ENCODE peak calls at places on chromosomes 13 and 19, in ten cellular contexts. A is RWPE1; O is left lung; H is neural progenitor cell; D is fibroblast of pulmonary artery; N is coronary artery; I is astrocyte of the spinal cord; K is CD8-positive, alpha-beta T cell; P is uterus; T is Peyer's patch. Q is an unnamed sample.

GRCh38 chr19:4759388-4760284 is 31.9 kb upstream of the FEM1A start:
- DNase-seq in P (peak), H (peak), N (peak), A (peak), I (peak), K (peak), O (peak), T (peak), D (peak), Q (peak)

GRCh38 chr13:107421028-107421427 is 794.3 kb downstream of the LIG4 start:
- DNase-seq in K (no peak), A (no peak), D (peak), O (no peak), P (no peak), I (peak), H (no peak), T (no peak), N (no peak), Q (no peak)

GRCh38 chr19:18029617-18030338 is 21.8 kb downstream of the ARRDC2 start:
- DNase-seq in K (no peak), N (no peak), P (no peak), O (no peak), D (peak), A (no peak), H (no peak), I (no peak), T (no peak), Q (no peak)

GRCh38 chr19:47778954-47779351 is 450 bp downstream of the SELENOW start:
- DNase-seq in H (peak), A (no peak), P (peak), O (no peak), K (peak), N (no peak), D (no peak), T (no peak), I (peak), Q (no peak)

GRCh38 chr19:22733691-22734090 is 50.3 kb downstream of the ZNF99 start:
- DNase-seq in D (no peak), I (no peak), N (no peak), T (no peak), H (no peak), K (no peak), A (no peak), P (no peak), O (no peak), Q (no peak)

GRCh38 chr19:45450042-45450380 is 17.8 kb upstream of the FOSB start:
- DNase-seq in K (peak), D (no peak), O (no peak), I (no peak), P (no peak), N (no peak), T (no peak), A (no peak), H (no peak), Q (no peak)

GRCh38 chr19:11306337-11306736 is 10.4 kb downstream of the TSPAN16 start:
- DNase-seq in K (no peak), O (no peak), T (no peak), H (no peak), I (no peak), A (no peak), N (no peak), D (no peak), P (no peak), Q (no peak)

GRCh38 chr19:18698321-18699167 is 15.1 kb downstream of the CRTC1 start:
- DNase-seq in T (no peak), A (no peak), K (no peak), N (no peak), P (no peak), I (no peak), H (peak), D (no peak), O (no peak), Q (no peak)

GRCh38 chr13:112871742-112872141 is 97.3 kb upstream of the MCF2L start:
- DNase-seq in N (peak), H (no peak), A (no peak), O (no peak), T (no peak), K (no peak), D (no peak), I (no peak), P (no peak), Q (no peak)

GRCh38 chr13:53138369-53139036 is 109.9 kb downstream of the OLFM4 start:
- DNase-seq in I (no peak), T (no peak), O (no peak), K (no peak), H (no peak), P (peak), A (no peak), D (peak), N (no peak), Q (no peak)

GRCh38 chr19:5126498-5127223 is 157.7 kb downstream of the KDM4B start:
- DNase-seq in K (no peak), N (no peak), D (no peak), A (no peak), I (no peak), O (no peak), H (no peak), T (peak), P (no peak), Q (no peak)

GRCh38 chr19:29122185-29122584 is 90.8 kb downstream of the UQCRFS1 start:
- DNase-seq in P (no peak), O (no peak), T (no peak), H (no peak), N (no peak), A (no peak), D (no peak), I (no peak), K (no peak), Q (no peak)

GRCh38 chr13:113098163-113098732 is 7.3 kb upstream of the F7 start:
- DNase-seq in O (peak), T (no peak), K (no peak), H (no peak), N (no peak), P (no peak), A (no peak), D (no peak), I (peak), Q (no peak)

GRCh38 chr13:40433577-40433976 is 232.9 kb downstream of the FOXO1 start:
- DNase-seq in D (no peak), O (no peak), T (peak), A (no peak), H (no peak), P (no peak), N (no peak), I (no peak), K (peak), Q (no peak)

GRCh38 chr19:18123819-18124218 is 26.2 kb downstream of the MAST3 start:
- DNase-seq in T (no peak), K (no peak), P (no peak), D (no peak), N (no peak), O (no peak), A (no peak), I (no peak), H (no peak), Q (no peak)

GRCh38 chr19:47598407-47599349 is 10.3 kb upstream of the BICRA start:
- DNase-seq in D (peak), T (no peak), H (peak), O (peak), P (peak), K (no peak), N (peak), I (peak), A (peak), Q (no peak)

GRCh38 chr19:13401388-13401787 is 104.9 kb downstream of the CACNA1A start:
- DNase-seq in K (no peak), I (peak), A (peak), N (no peak), T (no peak), P (no peak), H (no peak), O (no peak), D (peak), Q (no peak)

GRCh38 chr19:44723952-44724319 is 24.6 kb upstream of the BCL3 start:
- DNase-seq in P (peak), H (peak), K (peak), N (peak), T (peak), O (peak), A (peak), D (peak), I (peak), Q (peak)

GRCh38 chr13:27283906-27284523 is 13.4 kb downstream of the RASL11A start:
- DNase-seq in K (no peak), O (no peak), A (peak), H (no peak), I (no peak), D (peak), T (no peak), N (no peak), P (no peak), Q (no peak)

GRCh38 chr19:13974073-13974472 is 21.8 kb downstream of the DCAF15 start:
- DNase-seq in P (no peak), O (no peak), H (peak), D (peak), I (no peak), T (no peak), A (peak), K (peak), N (no peak), Q (no peak)

GRCh38 chr19:1591421-1592022 is 1.1 kb downstream of the MBD3 start:
- DNase-seq in H (peak), T (no peak), N (peak), A (no peak), D (peak), O (no peak), P (no peak), K (no peak), I (no peak), Q (no peak)

GRCh38 chr19:45505151-45505995 is 1.9 kb upstream of the VASP start:
- DNase-seq in T (no peak), D (peak), K (no peak), A (no peak), N (no peak), O (no peak), H (no peak), P (no peak), I (peak), Q (no peak)

GRCh38 chr19:10086904-10087256 is 763 bp downstream of the SHFL start:
- DNase-seq in A (no peak), O (peak), H (peak), I (no peak), P (peak), N (no peak), K (peak), D (no peak), T (no peak), Q (no peak)

GRCh38 chr19:29675650-29676186 is 10.5 kb downstream of the PLEKHF1 start:
- DNase-seq in A (no peak), O (peak), P (no peak), D (no peak), K (no peak), H (no peak), I (no peak), T (no peak), N (no peak), Q (no peak)

GRCh38 chr19:47447470-47448359 is 24.0 kb downstream of the SLC8A2 start:
- DNase-seq in P (no peak), A (peak), I (peak), K (peak), O (no peak), D (peak), H (peak), N (no peak), T (no peak), Q (no peak)

GRCh38 chr13:44300895-44301638 is 72.6 kb upstream of the SERP2 start:
- DNase-seq in O (no peak), A (peak), H (no peak), I (peak), T (no peak), N (peak), K (no peak), P (peak), D (peak), Q (no peak)

GRCh38 chr13:98761126-98761978 is 8.9 kb upstream of the SLC15A1 start:
- DNase-seq in A (peak), P (no peak), O (no peak), H (no peak), K (no peak), N (no peak), D (peak), I (peak), T (no peak), Q (no peak)

GRCh38 chr19:43759515-43759914 is 4.8 kb upstream of the SMG9 start:
- DNase-seq in K (no peak), O (no peak), I (peak), H (no peak), N (no peak), A (peak), D (no peak), P (no peak), T (no peak), Q (no peak)

GRCh38 chr13:25882732-25883357 is 169.0 kb downstream of the SHISA2 start:
- DNase-seq in H (peak), I (peak), O (no peak), P (no peak), A (no peak), T (no peak), D (no peak), N (no peak), K (no peak), Q (no peak)

GRCh38 chr13:38394777-38395504 is 45.3 kb downstream of the UFM1 start:
- DNase-seq in K (no peak), I (no peak), P (no peak), N (no peak), A (no peak), T (no peak), O (no peak), D (no peak), H (no peak), Q (no peak)

GRCh38 chr19:7415163-7415856 is 66.6 kb downstream of the ARHGEF18 start:
- DNase-seq in T (no peak), D (peak), A (no peak), H (no peak), P (no peak), I (peak), K (no peak), O (no peak), N (no peak), Q (no peak)

DNA sequence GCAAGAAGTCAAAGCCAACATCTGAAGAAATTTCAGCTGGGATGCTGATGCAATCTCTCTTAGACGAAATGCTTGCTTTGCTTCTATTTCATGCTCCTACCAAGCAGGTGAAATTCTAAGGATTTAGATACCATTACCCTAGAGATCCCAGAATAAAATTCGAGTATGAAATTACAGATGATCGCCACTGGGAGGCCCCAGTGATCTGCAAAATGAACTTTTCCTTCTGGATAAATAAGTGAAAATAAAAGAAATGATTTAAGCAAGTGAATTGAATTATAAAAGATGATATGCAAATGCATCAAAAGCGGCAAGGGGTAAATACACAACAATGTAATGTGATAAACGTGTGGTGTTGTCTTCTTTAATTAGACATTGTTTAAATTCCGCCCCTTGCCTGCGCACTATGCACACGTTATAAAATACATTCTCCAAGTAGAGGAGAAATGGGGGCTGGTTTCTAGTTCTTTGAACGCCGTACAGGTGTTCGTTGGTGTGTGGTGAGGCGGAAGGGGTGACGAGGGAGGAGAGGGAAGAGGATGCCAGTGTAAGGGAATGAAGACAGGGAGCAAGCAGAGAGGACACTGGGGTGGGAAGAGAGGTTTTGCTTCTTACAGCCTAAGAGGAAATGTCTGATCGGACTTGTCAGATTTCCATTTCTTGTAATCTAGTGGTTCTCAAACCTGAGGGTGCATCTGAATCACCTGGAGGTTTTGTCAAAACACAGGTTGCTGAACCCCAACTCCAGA is 58.0 kb downstream of the ERCC5 start:
- DNase-seq in N (no peak), A (peak), O (no peak), K (no peak), H (peak), P (no peak), D (peak), I (peak), T (no peak), Q (no peak)
- TF ChIP-seq CTCF in N (no peak), A (peak), O (no peak), K (no peak), H (peak), P (peak), D (peak), I (peak), T (peak), Q (peak)

DNA sequence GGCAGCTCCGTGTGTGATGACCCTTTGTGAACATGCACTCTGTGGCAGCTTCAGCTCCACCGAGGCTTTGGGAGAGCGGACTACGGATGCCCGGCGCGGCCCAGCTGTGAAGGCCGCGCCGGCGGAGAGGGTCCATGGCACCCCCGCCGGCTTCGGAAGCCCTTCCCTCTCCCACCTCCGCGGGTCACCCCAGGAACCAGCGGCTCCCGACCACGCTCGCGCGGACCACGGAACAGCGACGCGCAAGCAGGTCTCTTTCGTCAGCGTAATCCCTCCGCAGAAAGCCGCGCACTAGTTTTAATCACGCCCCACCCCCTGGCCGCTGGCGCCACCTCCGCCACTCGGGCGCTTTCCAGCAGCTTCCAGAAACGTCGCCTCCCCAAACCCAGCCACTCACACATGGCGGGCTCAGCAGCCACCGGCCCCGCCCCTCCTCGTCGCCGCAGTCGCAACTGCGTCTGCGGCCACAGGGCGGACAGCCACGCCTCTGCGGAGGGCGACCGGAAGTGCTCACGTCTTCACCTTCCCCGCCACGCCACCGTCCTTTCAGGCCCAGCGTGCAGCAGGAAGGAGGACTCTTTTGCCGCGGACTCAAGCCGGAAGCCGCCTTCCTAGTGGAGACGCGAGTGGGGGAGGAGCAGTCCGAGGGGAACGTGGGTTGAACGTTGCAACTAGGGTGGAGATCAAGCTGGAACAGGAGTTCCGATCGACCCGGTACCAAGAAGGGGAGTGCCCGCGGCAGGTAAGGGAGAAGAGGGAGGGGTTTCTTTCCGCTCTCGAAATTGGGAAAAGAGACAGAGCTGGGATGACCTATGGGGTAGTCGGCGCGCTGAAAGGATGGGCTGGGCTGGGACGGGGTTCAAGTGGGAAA is at the start of gene USPL1:
- DNase-seq in K (peak), P (peak), T (peak), N (peak), O (peak), A (peak), I (peak), H (peak), D (peak), Q (peak)
- TF ChIP-seq CTCF in K (no peak), P (peak), T (peak), N (no peak), O (peak), A (no peak), I (no peak), H (peak), D (no peak), Q (peak)

GRCh38 chr19:40191836-40192646 is 815 bp downstream of the MAP3K10 start:
- DNase-seq in D (peak), H (peak), K (peak), I (peak), A (peak), P (peak), O (peak), T (no peak), N (peak), Q (no peak)
- TF ChIP-seq CTCF in D (no peak), H (peak), K (no peak), I (no peak), A (no peak), P (no peak), O (no peak), T (no peak), N (no peak), Q (no peak)

GRCh38 chr13:28530729-28531194 is 35.8 kb upstream of the FLT1 start:
- DNase-seq in I (peak), T (no peak), N (no peak), K (no peak), A (no peak), H (no peak), P (no peak), D (peak), O (peak), Q (no peak)
- TF ChIP-seq CTCF in I (peak), T (no peak), N (no peak), K (no peak), A (no peak), H (no peak), P (no peak), D (peak), O (no peak), Q (no peak)

GRCh38 chr13:33799950-33800592 is 17.9 kb upstream of the RFC3 start:
- DNase-seq in A (peak), N (no peak), I (peak), T (no peak), K (no peak), D (peak), P (no peak), O (no peak), H (peak), Q (no peak)
- TF ChIP-seq CTCF in A (peak), N (no peak), I (peak), T (peak), K (no peak), D (peak), P (peak), O (peak), H (peak), Q (peak)

GRCh38 chr19:8699908-8700307 is 1.3 kb upstream of the ACTL9 start:
- DNase-seq in O (no peak), A (no peak), H (no peak), I (no peak), N (no peak), D (no peak), T (no peak), P (no peak), K (no peak), Q (peak)

GRCh38 chr19:8695911-8696310 is 2.7 kb downstream of the ACTL9 start:
- DNase-seq in O (no peak), A (no peak), I (no peak), K (no peak), H (no peak), T (no peak), P (no peak), D (no peak), N (no peak), Q (peak)

GRCh38 chr19:8696993-8697392 is 1.6 kb downstream of the ACTL9 start:
- DNase-seq in P (no peak), T (no peak), K (no peak), O (no peak), A (no peak), N (no peak), H (no peak), D (no peak), I (no peak), Q (no peak)

GRCh38 chr19:8697671-8698432 is 743 bp downstream of the ACTL9 start:
- DNase-seq in T (no peak), K (no peak), A (no peak), O (peak), H (peak), N (no peak), D (no peak), P (no peak), I (no peak), Q (peak)

DNA sequence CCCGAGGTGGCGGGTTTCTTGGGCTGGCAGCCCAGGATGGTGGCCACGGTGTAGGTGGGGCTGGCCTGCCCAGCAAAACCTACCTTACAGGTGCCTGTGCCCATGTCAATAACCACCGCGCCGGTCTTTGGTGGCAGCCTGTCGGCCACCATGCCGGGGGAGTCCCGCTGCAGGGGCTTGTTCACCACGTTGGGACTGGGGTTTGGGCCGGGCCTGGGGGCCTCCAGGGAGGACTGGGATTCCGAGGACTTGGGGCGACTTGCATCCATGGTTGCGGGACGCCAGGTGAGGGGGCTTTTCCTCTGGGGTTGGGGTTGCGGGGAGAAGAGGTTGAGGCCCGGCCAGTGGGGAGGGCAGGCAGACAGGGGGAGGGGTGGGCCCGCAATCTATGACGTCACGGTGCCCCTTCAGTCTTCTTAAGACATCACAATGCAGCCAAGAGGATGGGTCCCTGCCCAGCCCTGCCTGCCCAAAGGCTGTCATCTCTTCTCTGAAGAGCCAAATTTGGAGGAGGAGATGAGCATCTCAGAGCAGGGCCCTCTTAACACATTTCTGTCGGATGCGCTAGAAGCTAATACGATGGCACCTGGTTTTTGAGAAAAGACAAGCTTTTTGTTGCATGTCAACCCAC is at the start of gene ACTL9:
- DNase-seq in N (no peak), P (no peak), K (no peak), T (no peak), H (no peak), O (no peak), I (no peak), D (no peak), A (no peak), Q (peak)
- TF ChIP-seq CTCF in N (no peak), P (no peak), K (no peak), T (no peak), H (no peak), O (no peak), I (no peak), D (no peak), A (no peak), Q (no peak)